ENCODE peak calls at places on chromosome 16, in eight cellular contexts. V, X, P, F, M, I, T and E are unnamed samples. For H3K4me1 and H3K36me3, the result is how much of the 10 kb centered on the place peaks cover.

GRCh38 chr16:353404-354285 is 1.1 kb upstream of the AXIN1 start:
- DNase-seq in M (no peak), I (no peak), P (no peak), V (peak), F (no peak), T (no peak), X (peak), E (no peak)

GRCh38 chr16:2752850-2753522 is 548 bp downstream of the SRRM2 start:
- DNase-seq in I (peak), X (peak), M (peak), V (peak), T (no peak), P (peak), F (no peak), E (no peak)

GRCh38 chr16:72188512-72188911 is 16.6 kb upstream of the PMFBP1 start:
- DNase-seq in I (no peak), F (no peak), X (no peak), M (no peak), T (no peak), P (no peak), V (no peak), E (no peak)

GRCh38 chr16:30377812-30378235 is 3.2 kb downstream of the MYL11 start:
- DNase-seq in P (peak), T (no peak), I (peak), X (peak), V (peak), F (peak), M (peak), E (peak)

GRCh38 chr16:26889751-26890150 is 177.0 kb upstream of the C16orf82 start:
- DNase-seq in P (no peak), M (no peak), I (no peak), X (no peak), V (no peak), F (no peak), T (no peak), E (no peak)

GRCh38 chr16:49658066-49658465 is 197.8 kb downstream of the ZNF423 start:
- DNase-seq in X (no peak), M (no peak), I (no peak), P (no peak), F (no peak), T (no peak), V (no peak), E (no peak)

GRCh38 chr16:29922986-29923501 is 3.0 kb downstream of the KCTD13 start:
- DNase-seq in M (no peak), I (no peak), V (no peak), X (peak), T (no peak), F (no peak), P (no peak), E (no peak)

GRCh38 chr16:54568897-54569807 is 282.6 kb upstream of the IRX3 start:
- DNase-seq in F (no peak), P (no peak), V (no peak), I (no peak), M (no peak), X (no peak), T (no peak), E (no peak)

GRCh38 chr16:14180431-14181059 is 109.4 kb downstream of the MRTFB start:
- DNase-seq in I (peak), M (no peak), F (no peak), X (no peak), V (no peak), T (no peak), P (no peak), E (no peak)

GRCh38 chr16:75380870-75381269 is 52.4 kb downstream of the CFDP1 start:
- DNase-seq in I (no peak), T (no peak), P (no peak), F (no peak), V (no peak), X (no peak), M (no peak), E (no peak)

DNA sequence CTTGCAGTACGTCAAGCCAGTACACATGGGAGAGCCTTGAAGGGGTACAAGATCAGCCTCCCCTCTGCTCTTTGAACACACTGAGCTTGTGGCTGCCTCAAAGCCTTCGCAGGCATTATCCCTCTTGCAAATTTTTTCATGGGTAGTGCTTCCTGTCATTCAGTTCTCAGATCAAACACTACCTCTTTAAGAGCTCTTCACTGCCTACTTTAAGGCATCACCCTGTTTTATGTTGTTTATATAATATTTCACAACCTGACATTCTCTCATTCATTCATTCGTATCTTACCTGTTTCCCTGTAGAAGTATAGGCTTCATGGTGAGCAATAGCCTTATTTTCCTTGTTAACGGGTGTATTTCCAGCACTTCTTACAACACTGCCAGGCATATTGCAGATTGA is 269.1 kb downstream of the CDH13 start:
- DNase-seq in F (no peak), M (no peak), X (no peak), I (no peak), P (no peak), T (no peak), V (no peak), E (no peak)
- TF ChIP-seq POLR2AphosphoS5 in F (no peak), M (no peak), X (no peak), I (no peak), P (no peak), T (no peak), V (no peak), E (no peak)

GRCh38 chr16:10788665-10789064 is 29.9 kb downstream of the TVP23A start:
- DNase-seq in M (no peak), T (no peak), V (no peak), F (no peak), P (no peak), I (no peak), X (no peak), E (no peak)
- H3K4me1 ChIP-seq in M (under half), T (under half), V (under half), F (under half), P (under half), I (under half), X (under half), E (under half)

DNA sequence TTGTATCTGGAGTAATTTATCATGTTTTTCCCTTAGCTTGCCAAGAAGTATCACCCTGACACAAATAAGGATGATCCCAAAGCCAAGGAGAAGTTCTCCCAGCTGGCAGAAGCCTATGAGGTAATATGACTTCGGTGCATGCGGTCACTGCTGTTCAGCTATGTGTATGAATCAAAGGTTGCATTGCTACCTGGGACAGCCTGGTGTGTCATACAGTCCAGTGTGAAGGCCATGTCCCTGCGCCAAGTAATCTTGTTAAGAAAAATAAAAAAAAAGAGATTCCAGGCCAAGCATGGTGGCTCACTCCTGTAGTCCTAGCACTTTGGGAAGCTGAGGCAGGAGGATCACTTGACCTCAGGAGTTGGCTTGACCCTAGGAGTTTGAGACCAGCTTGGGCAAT is 11.7 kb downstream of the DNAJA3 start:
- DNase-seq in V (no peak), P (no peak), X (no peak), M (no peak), F (no peak), I (no peak), T (no peak), E (no peak)
- H3K36me3 ChIP-seq in V (under half), P (half or more), X (under half), M (half or more), F (under half), I (half or more), T (under half), E (half or more)

GRCh38 chr16:70592106-70592571 is 54.2 kb upstream of the IL34 start:
- DNase-seq in I (no peak), X (peak), T (no peak), F (no peak), V (peak), P (no peak), M (no peak), E (no peak)

GRCh38 chr16:70591609-70592008 is 54.8 kb upstream of the IL34 start:
- DNase-seq in T (no peak), I (no peak), X (no peak), M (no peak), F (no peak), V (no peak), P (no peak), E (no peak)

GRCh38 chr16:70597135-70597534 is 49.2 kb upstream of the IL34 start:
- DNase-seq in V (no peak), T (no peak), X (peak), M (no peak), F (no peak), P (no peak), I (no peak), E (no peak)

GRCh38 chr16:70593544-70593943 is 52.8 kb upstream of the IL34 start:
- DNase-seq in P (no peak), X (no peak), F (no peak), V (no peak), T (no peak), M (no peak), I (no peak), E (no peak)

DNA sequence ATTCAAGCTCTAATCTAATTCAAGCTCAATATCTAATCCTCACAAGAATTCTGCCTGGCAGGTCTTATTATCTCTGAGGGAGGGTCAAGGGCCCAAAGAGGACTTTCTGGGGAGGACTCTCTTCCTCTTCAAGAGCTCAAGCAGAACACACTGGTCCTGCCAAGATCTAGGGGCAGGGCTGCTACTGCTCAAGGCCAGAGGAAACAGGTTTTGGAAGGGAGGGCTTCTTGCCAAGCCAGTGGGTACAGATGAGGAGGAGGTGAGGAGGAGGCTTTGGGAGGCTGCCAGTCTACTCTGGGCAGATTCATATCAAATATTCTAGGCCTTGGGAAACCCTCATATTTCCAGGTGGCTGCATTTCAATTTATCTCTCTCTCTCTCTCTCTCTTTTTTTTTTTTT is 51.8 kb upstream of the IL34 start:
- DNase-seq in F (no peak), I (no peak), X (no peak), T (no peak), V (peak), M (no peak), P (peak), E (no peak)
- TF ChIP-seq POLR2AphosphoS5 in F (no peak), I (no peak), X (no peak), T (no peak), V (no peak), M (no peak), P (peak), E (peak)

GRCh38 chr16:82062645-82063058 is 27.6 kb downstream of the HSD17B2 start:
- DNase-seq in X (no peak), F (no peak), M (no peak), I (no peak), P (no peak), V (no peak), T (no peak), E (no peak)
- H3K4me1 ChIP-seq in X (under half), F (under half), M (under half), I (under half), P (under half), V (under half), T (under half), E (under half)

DNA sequence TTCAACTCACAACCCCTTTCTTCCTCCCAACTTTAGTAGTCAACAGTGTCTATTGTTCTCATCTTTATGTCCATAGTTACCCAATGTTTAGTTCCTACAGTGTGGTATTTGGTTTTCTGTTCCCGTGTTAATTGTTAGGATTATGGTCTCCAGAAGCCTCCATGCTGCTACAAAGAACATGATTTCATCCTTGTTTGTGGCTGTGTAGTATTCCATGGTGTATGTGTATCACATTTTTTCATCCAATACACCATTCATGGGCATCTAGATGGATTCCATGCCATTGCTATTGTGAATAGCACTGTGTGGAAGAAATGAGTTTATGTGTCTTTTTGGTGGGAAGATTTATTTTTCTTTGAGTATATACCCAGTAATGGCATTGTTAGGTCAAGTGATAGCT is 420.3 kb downstream of the XYLT1 start:
- DNase-seq in M (no peak), V (no peak), F (no peak), I (no peak), P (no peak), T (no peak), X (no peak), E (no peak)
- H3K36me3 ChIP-seq in M (under half), V (under half), F (under half), I (under half), P (under half), T (under half), X (under half), E (under half)

GRCh38 chr16:78297066-78297666 is 197.7 kb downstream of the WWOX start:
- DNase-seq in X (no peak), I (no peak), V (no peak), P (no peak), F (no peak), M (no peak), T (no peak), E (no peak)
- TF ChIP-seq POLR2AphosphoS5 in X (no peak), I (no peak), V (no peak), P (no peak), F (no peak), M (no peak), T (no peak), E (no peak)

DNA sequence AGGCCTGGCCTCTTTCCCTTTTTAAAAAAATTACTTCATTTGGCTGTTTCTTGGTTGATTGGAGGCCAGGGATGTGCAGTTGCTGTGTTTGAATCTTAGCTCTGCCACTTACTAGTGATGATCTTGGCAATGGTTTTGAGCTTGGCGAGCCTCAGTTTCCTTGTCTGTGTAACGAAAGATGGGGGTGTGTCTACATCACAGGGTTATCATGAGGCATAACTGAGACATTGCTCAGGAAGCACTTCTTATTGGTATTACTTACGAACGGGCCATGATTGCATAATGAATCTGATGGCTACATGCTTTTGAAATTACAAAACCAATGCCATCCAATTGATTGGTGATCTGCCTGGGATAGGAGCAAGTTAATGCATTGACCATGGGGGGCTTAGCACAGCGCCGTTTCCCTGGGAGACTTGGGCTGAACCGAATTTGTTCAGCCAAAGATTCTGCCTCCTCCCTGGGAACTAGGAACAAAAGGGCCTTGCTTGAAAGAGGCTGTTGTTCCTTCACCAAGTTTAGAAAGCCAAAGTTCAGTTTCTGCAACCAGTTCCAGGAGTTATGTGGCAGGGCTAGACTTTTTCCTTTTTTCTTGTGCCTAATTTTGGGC is 21.8 kb downstream of the CMIP start:
- DNase-seq in V (no peak), M (no peak), I (no peak), P (no peak), F (no peak), T (no peak), X (no peak), E (no peak)
- H3K4me1 ChIP-seq in V (under half), M (under half), I (under half), P (half or more), F (under half), T (under half), X (under half), E (under half)